ENCODE peak calls at places on chromosomes 12 and 14, in nine cellular contexts. B is endothelial cell; T is mucosa of gallbladder; C is NCI-H2081; H is H4; U is AG20443; K is testis; N is H54; F is activated CD4-positive, alpha-beta T cell treated with anti-CD3 and anti-CD28 coated beads, Interleukin-2, amount 50 U/mL, for 1 hour. G is an unnamed sample.

GRCh38 chr14:55881577-55882241 is 236.5 kb upstream of the PELI2 start:
- DNase-seq in B (no peak), H (no peak), F (no peak), T (peak; percentile 26), N (no peak), C (no peak), U (peak; percentile 48), K (no peak), G (no peak)

GRCh38 chr12:77535734-77536133 is 295.0 kb upstream of the NAV3 start:
- DNase-seq in C (no peak), F (no peak), H (no peak), N (no peak), U (no peak), T (no peak), K (no peak), B (no peak), G (no peak)

GRCh38 chr14:68377459-68377858 is 415.4 kb downstream of the ZFP36L1 start:
- DNase-seq in K (peak; percentile 78), B (peak; percentile 51), T (peak; percentile 53), H (no peak), N (no peak), F (no peak), C (no peak), U (peak; percentile 29), G (peak; percentile 79)

GRCh38 chr12:70005864-70006618 is 181.0 kb downstream of the MYRFL start:
- DNase-seq in B (no peak), N (no peak), C (no peak), K (no peak), U (no peak), T (no peak), H (no peak), F (no peak), G (no peak)

GRCh38 chr14:35963209-35963608 is 137.1 kb downstream of the BRMS1L start:
- DNase-seq in H (peak; percentile 15), B (peak; percentile 8), F (no peak), U (no peak), C (no peak), T (no peak), K (no peak), N (no peak), G (no peak)

GRCh38 chr14:75123991-75124390 is 2.9 kb downstream of the NEK9 start:
- DNase-seq in B (peak; percentile 22), C (no peak), N (peak; percentile 46), K (peak; percentile 26), H (peak; percentile 69), U (peak; percentile 66), T (peak; percentile 69), F (peak; percentile 18), G (no peak)

GRCh38 chr12:48969847-48970701 is 1.5 kb downstream of the WNT10B start:
- DNase-seq in H (no peak), N (peak; percentile 0), K (no peak), B (no peak), C (no peak), F (peak; percentile 34), T (no peak), U (peak; percentile 58), G (no peak)

GRCh38 chr14:93894992-93895391 is 32.2 kb upstream of the FAM181A start:
- DNase-seq in U (no peak), T (no peak), F (no peak), C (no peak), K (no peak), H (no peak), B (no peak), N (no peak), G (no peak)

GRCh38 chr12:6038160-6038559 is 86.3 kb downstream of the VWF start:
- DNase-seq in B (peak; percentile 77), N (peak; percentile 74), U (peak; percentile 72), F (peak; percentile 11), H (peak; percentile 86), T (peak; percentile 36), C (peak; percentile 74), K (peak; percentile 53), G (no peak)

GRCh38 chr12:109963743-109964429 is 32.3 kb downstream of the GIT2 start:
- DNase-seq in C (no peak), H (no peak), B (no peak), N (no peak), U (peak; percentile 66), T (peak; percentile 22), K (no peak), F (no peak), G (no peak)